ENCODE peak calls at places on chromosomes 2 and 18, in nine cellular contexts. P is stimulated activated CD4-positive, alpha-beta T cell treated with anti-CD3 and anti-CD28 coated beads, Interleukin-15, amount 100 ng/mL, for 1 hour; Y is ELF-1; W is Kasumi-1; E is body of pancreas; J is glutamatergic neuron; L is GM12891; R is SHP77; H is activated CD4-positive, alpha-beta T cell treated with anti-CD3 and anti-CD28 coated beads, Interleukin-2, amount 50 U/mL, for 48 hours. A is an unnamed sample.

GRCh38 chr2:106057206-106057605 is 136.9 kb downstream of the UXS1 start:
- DNase-seq in P (no peak), Y (no peak), W (no peak), E (no peak), J (no peak), L (no peak), R (peak; percentile 1), H (peak; percentile 18), A (peak; percentile 29)

GRCh38 chr18:72869786-72870185 is 2.0 kb upstream of the NETO1 start:
- DNase-seq in P (no peak), Y (peak; percentile 3), W (no peak), E (no peak), J (no peak), L (no peak), R (no peak), H (no peak), A (peak; percentile 6)

GRCh38 chr2:42761554-42761953 is 2.4 kb downstream of the OXER1 start:
- DNase-seq in P (no peak), Y (no peak), W (no peak), E (no peak), J (no peak), L (no peak), R (no peak), H (no peak), A (no peak)

GRCh38 chr2:39099820-39100728 is 20.8 kb downstream of the SOS1 start:
- DNase-seq in P (no peak), Y (no peak), W (no peak), E (no peak), J (no peak), L (no peak), R (no peak), H (no peak), A (no peak)

GRCh38 chr2:195270466-195270865 is 386.6 kb upstream of the SLC39A10 start:
- DNase-seq in P (no peak), Y (no peak), W (no peak), E (no peak), J (no peak), L (no peak), R (no peak), H (no peak), A (no peak)

GRCh38 chr2:42756956-42757513 is 6.9 kb downstream of the OXER1 start:
- DNase-seq in P (no peak), Y (no peak), W (no peak), E (no peak), J (no peak), L (no peak), R (no peak), H (no peak), A (no peak)

GRCh38 chr2:234422895-234423505 is 73.9 kb downstream of the ARL4C start:
- DNase-seq in P (peak; percentile 38), Y (no peak), W (no peak), E (no peak), J (no peak), L (no peak), R (no peak), H (peak; percentile 54), A (peak; percentile 57)

GRCh38 chr2:130869441-130870160 is 32.9 kb downstream of the ARHGEF4 start:
- DNase-seq in P (no peak), Y (no peak), W (no peak), E (no peak), J (no peak), L (no peak), R (no peak), H (no peak), A (no peak)

A was measured in stimulated activated naive CD8-positive, alpha-beta T cell treated with anti-CD3 and anti-CD28 coated beads, Interleukin-15, Interleukin-2, amounts not matched to agents 100 U/mL and 50 U/mL, for 24 hours.